ENCODE peak calls at places on chromosomes 11 and 22, in four cellular contexts. R, D, J and Q are unnamed samples.
A peak's percentile ranks its signal among the peaks of the same experiment; 100 is the strongest.

GRCh38 chr11:57935402-57936049 is 88.2 kb upstream of the OR9Q1 start:
- DNase-seq in R (no peak), D (no peak), J (no peak), Q (peak; percentile 2)

GRCh38 chr11:32374261-32374711 is 61.1 kb downstream of the WT1 start:
- DNase-seq in R (peak; percentile 76), D (peak; percentile 25), J (peak; percentile 15), Q (peak; percentile 66)

GRCh38 chr22:46012881-46013281 is 35.9 kb upstream of the WNT7B start:
- DNase-seq in R (no peak), D (no peak), J (no peak), Q (no peak)

GRCh38 chr11:46977038-46977818 is 40.7 kb downstream of the CSTPP1 start:
- DNase-seq in R (no peak), D (no peak), J (no peak), Q (no peak)

GRCh38 chr11:125929445-125930075 is 16.3 kb upstream of the VSIG10L2 start:
- DNase-seq in R (no peak), D (no peak), J (no peak), Q (no peak)

GRCh38 chr11:47244664-47245350 is 3.8 kb downstream of the ACP2 start:
- DNase-seq in R (no peak), D (no peak), J (no peak), Q (no peak)

GRCh38 chr22:25628494-25628893 is 64.0 kb downstream of the GRK3 start:
- DNase-seq in R (no peak), D (no peak), J (no peak), Q (no peak)

GRCh38 chr11:100823360-100823759 is 136.3 kb downstream of the ARHGAP42 start:
- DNase-seq in R (no peak), D (no peak), J (peak; percentile 36), Q (no peak)

GRCh38 chr11:46352063-46352841 is 5.0 kb downstream of the DGKZ start:
- DNase-seq in R (peak; percentile 75), D (no peak), J (no peak), Q (no peak)

GRCh38 chr11:19121646-19122045 is 4.7 kb downstream of the ZDHHC13 start:
- DNase-seq in R (no peak), D (no peak), J (peak; percentile 4), Q (no peak)

GRCh38 chr11:18012314-18012905 is 437 bp downstream of the SERGEF start:
- DNase-seq in R (peak; percentile 36), D (no peak), J (peak; percentile 13), Q (peak; percentile 20)

GRCh38 chr11:65852508-65853248 is 5.3 kb downstream of the CFL1 start:
- DNase-seq in R (peak; percentile 13), D (no peak), J (no peak), Q (no peak)

GRCh38 chr11:104534268-104534667 is 364.0 kb downstream of the CASP12 start:
- DNase-seq in R (no peak), D (no peak), J (peak; percentile 89), Q (peak; percentile 0)

GRCh38 chr22:40399661-40400060 is 29.3 kb downstream of the SGSM3 start:
- DNase-seq in R (no peak), D (no peak), J (no peak), Q (no peak)

GRCh38 chr11:64472593-64473455 is 113.9 kb downstream of the RPS6KA4 start:
- DNase-seq in R (peak; percentile 72), D (no peak), J (no peak), Q (no peak)

DNA sequence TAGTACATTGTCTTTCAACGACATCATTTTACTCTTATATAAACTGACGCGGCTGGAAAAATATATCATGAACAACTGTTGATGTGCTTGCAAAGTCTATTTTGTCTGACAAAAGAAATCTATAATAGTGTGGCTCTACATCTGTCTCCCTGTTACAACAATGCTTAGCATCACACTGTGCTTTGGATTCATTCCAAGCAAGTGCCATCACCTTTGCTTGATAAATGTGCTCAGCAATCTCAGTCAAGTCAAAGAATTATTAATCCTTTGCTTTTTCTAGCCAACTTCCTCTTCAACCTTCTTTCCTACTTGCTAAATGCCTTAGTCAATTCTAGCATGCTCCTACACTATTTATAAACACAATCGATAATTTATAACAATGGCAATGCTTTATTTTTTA is 140.5 kb downstream of the FCHSD2 start:
- DNase-seq in R (no peak), D (no peak), J (no peak), Q (peak; percentile 58)
- TF ChIP-seq ELK1 in R (no peak), D (no peak), J (no peak), Q (no peak)

GRCh38 chr11:73402834-73403185 is 26.6 kb downstream of the RELT start:
- DNase-seq in R (peak; percentile 36), D (no peak), J (no peak), Q (no peak)
- TF ChIP-seq RCOR1 in R (no peak), D (no peak), J (no peak), Q (no peak)

GRCh38 chr22:28477556-28477955 is 202.1 kb downstream of the TTC28 start:
- DNase-seq in R (no peak), D (no peak), J (no peak), Q (no peak)

GRCh38 chr22:28478564-28478963 is 201.1 kb downstream of the TTC28 start:
- DNase-seq in R (no peak), D (no peak), J (no peak), Q (no peak)

GRCh38 chr22:28484662-28485061 is 195.0 kb downstream of the TTC28 start:
- DNase-seq in R (no peak), D (no peak), J (no peak), Q (no peak)

GRCh38 chr22:28481725-28482124 is 197.9 kb downstream of the TTC28 start:
- DNase-seq in R (no peak), D (no peak), J (no peak), Q (no peak)

DNA sequence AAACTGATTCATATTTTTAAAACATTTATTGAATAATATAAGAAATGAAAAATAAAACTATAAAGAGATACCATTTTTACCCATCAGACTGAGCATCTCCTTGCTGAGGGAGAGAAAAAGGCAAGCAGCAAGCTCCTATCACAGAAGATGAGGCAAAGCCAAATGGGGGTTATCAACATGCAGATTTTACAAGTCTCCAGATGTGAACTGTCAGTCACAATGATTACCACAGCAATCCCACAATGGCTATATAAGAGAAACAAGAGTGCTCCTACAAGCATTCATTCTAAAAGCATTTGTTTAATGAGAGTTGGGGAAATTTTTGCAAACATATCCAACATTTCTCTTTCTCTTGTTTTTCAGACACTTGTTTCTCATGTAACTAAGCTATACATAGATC is 199.7 kb downstream of the TTC28 start:
- DNase-seq in R (no peak), D (no peak), J (peak; percentile 27), Q (no peak)
- TF ChIP-seq ELK1 in R (no peak), D (no peak), J (no peak), Q (no peak)

GRCh38 chr11:75733346-75734107 is 15.9 kb downstream of the MOGAT2 start:
- DNase-seq in R (no peak), D (no peak), J (no peak), Q (no peak)
- TF ChIP-seq RCOR1 in R (no peak), D (no peak), J (no peak), Q (no peak)

GRCh38 chr11:16843307-16843706 is 104.9 kb downstream of the C11orf58 start:
- DNase-seq in R (no peak), D (no peak), J (no peak), Q (no peak)
- TF ChIP-seq ELK1 in R (no peak), D (no peak), J (no peak), Q (no peak)

GRCh38 chr11:121524233-121524631 is 71.5 kb upstream of the SORL1-AS1 start:
- DNase-seq in R (no peak), D (no peak), J (no peak), Q (no peak)
- TF ChIP-seq RCOR1 in R (no peak), D (no peak), J (no peak), Q (no peak)

GRCh38 chr22:36453266-36453607 is 28.2 kb downstream of the TXN2 start:
- DNase-seq in R (no peak), D (no peak), J (no peak), Q (no peak)
- TF ChIP-seq ELK1 in R (no peak), D (no peak), J (no peak), Q (no peak)

GRCh38 chr11:68430801-68431200 is 29.8 kb upstream of the PPP6R3 start:
- DNase-seq in R (no peak), D (no peak), J (no peak), Q (no peak)
- TF ChIP-seq RCOR1 in R (no peak), D (no peak), J (no peak), Q (no peak)

DNA sequence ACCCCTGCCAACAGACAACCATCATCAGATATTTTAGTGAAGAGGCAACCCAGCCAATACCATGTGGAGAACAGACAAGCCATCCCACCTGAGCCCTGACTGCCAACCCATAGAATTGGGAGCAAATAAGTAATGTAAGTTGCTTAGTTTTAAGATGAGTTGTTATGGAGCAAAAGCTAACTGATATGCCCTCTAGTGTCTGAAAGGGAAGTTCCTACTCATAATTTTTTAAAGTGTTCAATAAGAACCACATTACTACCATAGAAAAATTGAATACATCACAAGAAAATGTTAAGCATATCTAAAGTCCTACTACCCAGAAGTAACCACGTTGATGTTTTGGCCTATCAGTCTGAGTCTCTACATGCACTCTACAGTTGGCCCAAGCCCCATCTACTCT is 50.8 kb upstream of the SLC36A4 start:
- DNase-seq in R (no peak), D (no peak), J (peak; percentile 26), Q (no peak)
- TF ChIP-seq ELK1 in R (no peak), D (no peak), J (no peak), Q (no peak)